ENCODE peak calls at places on chromosome 1, in eight cellular contexts. Y is CD8-positive, alpha-beta T cell; C is PC-3; G is omental fat pad; Q is psoas muscle; W is CD4-positive, alpha-beta T cell; M is NCI-H1694 treated with DMSO at 0.1 percent for 48 hours; V is DMS79. X is an unnamed sample.

GRCh38 chr1:100109554-100110066 is 23.1 kb downstream of the SASS6 start:
- DNase-seq in V (no peak), C (no peak), Q (no peak), Y (no peak), G (no peak), M (no peak), W (no peak), X (no peak)

GRCh38 chr1:202553560-202554038 is 156.7 kb downstream of the SYT2 start:
- DNase-seq in C (no peak), Q (no peak), G (no peak), Y (no peak), V (no peak), W (no peak), M (no peak), X (peak; percentile 10)

GRCh38 chr1:119956306-119956705 is 60.0 kb upstream of the ADAM30 start:
- DNase-seq in G (no peak), V (peak; percentile 34), Y (no peak), M (no peak), W (no peak), C (no peak), Q (no peak), X (peak; percentile 55)

GRCh38 chr1:155307247-155307740 is 1.4 kb upstream of the FDPS start:
- DNase-seq in G (no peak), V (no peak), Y (no peak), Q (no peak), C (peak; percentile 46), W (no peak), M (peak; percentile 69), X (peak; percentile 40)

GRCh38 chr1:10665930-10666850 is 130.3 kb downstream of the CASZ1 start:
- DNase-seq in Q (peak; percentile 95), M (no peak), G (no peak), V (no peak), W (no peak), Y (no peak), C (no peak), X (no peak)

GRCh38 chr1:7301346-7301993 is 469.6 kb upstream of the VAMP3 start:
- DNase-seq in V (peak; percentile 29), Q (no peak), G (no peak), M (no peak), W (no peak), Y (no peak), C (no peak), X (no peak)

GRCh38 chr1:43065191-43065590 is 106.5 kb upstream of the SLC2A1 start:
- DNase-seq in V (no peak), Q (no peak), G (no peak), C (no peak), Y (no peak), M (no peak), W (no peak), X (no peak)

GRCh38 chr1:115466433-115466832 is 128.4 kb upstream of the NGF start:
- DNase-seq in G (no peak), C (no peak), Q (no peak), M (no peak), W (no peak), Y (no peak), V (no peak), X (no peak)

X was measured in adipocyte.